ENCODE peak calls at places on chromosomes 13 and 19, in four cellular contexts. One of them, this sample, is unnamed.

GRCh38 chr19:12544401-12544876 is 6.8 kb downstream of the ZNF564 start:
- DNase-seq in CD4-positive, alpha-beta T cell: no peak
- DNase-seq in HFFc6: no peak
- DNase-seq in H1: no peak
- DNase-seq in this sample: no peak

GRCh38 chr13:26965058-26965380 is 204.4 kb upstream of the GPR12 start:
- DNase-seq in CD4-positive, alpha-beta T cell: no peak
- DNase-seq in HFFc6: no peak
- DNase-seq in H1: no peak
- DNase-seq in this sample: no peak

GRCh38 chr19:3543150-3544053 is 4.4 kb downstream of the TEKTIP1 start:
- DNase-seq in CD4-positive, alpha-beta T cell: no peak
- DNase-seq in HFFc6: no peak
- DNase-seq in H1: no peak
- DNase-seq in this sample: no peak

GRCh38 chr13:52084971-52085370 is 43.9 kb downstream of the NEK5 start:
- DNase-seq in CD4-positive, alpha-beta T cell: no peak
- DNase-seq in HFFc6: no peak
- DNase-seq in H1: no peak
- DNase-seq in this sample: no peak

GRCh38 chr19:11422163-11423068 is 3.3 kb upstream of the RGL3 start:
- DNase-seq in CD4-positive, alpha-beta T cell: peak; percentile 57
- DNase-seq in HFFc6: peak; percentile 13
- DNase-seq in H1: peak; percentile 88
- DNase-seq in this sample: no peak

GRCh38 chr13:100209857-100210580 is 121.1 kb downstream of the PCCA start:
- DNase-seq in CD4-positive, alpha-beta T cell: no peak
- DNase-seq in HFFc6: peak; percentile 65
- DNase-seq in H1: no peak
- DNase-seq in this sample: no peak

GRCh38 chr19:10286803-10287737 is at the start of gene ICAM4:
- DNase-seq in CD4-positive, alpha-beta T cell: no peak
- DNase-seq in HFFc6: no peak
- DNase-seq in H1: no peak
- DNase-seq in this sample: no peak

GRCh38 chr19:39196860-39197562 is at the start of gene NCCRP1:
- DNase-seq in CD4-positive, alpha-beta T cell: no peak
- DNase-seq in HFFc6: no peak
- DNase-seq in H1: no peak
- DNase-seq in this sample: no peak

GRCh38 chr13:39451301-39451700 is 151.7 kb downstream of the LHFPL6 start:
- DNase-seq in CD4-positive, alpha-beta T cell: no peak
- DNase-seq in HFFc6: no peak
- DNase-seq in H1: no peak
- DNase-seq in this sample: no peak

GRCh38 chr19:58229255-58229639 is 533 bp downstream of the ZNF544 start:
- DNase-seq in CD4-positive, alpha-beta T cell: no peak
- DNase-seq in HFFc6: peak; percentile 16
- DNase-seq in H1: no peak
- DNase-seq in this sample: no peak

GRCh38 chr13:113187905-113188595 is 20.4 kb downstream of the PCID2 start:
- DNase-seq in CD4-positive, alpha-beta T cell: no peak
- DNase-seq in HFFc6: no peak
- DNase-seq in H1: no peak
- DNase-seq in this sample: no peak

GRCh38 chr19:55678121-55678671 is 3.2 kb downstream of the EPN1 start:
- DNase-seq in CD4-positive, alpha-beta T cell: no peak
- DNase-seq in HFFc6: no peak
- DNase-seq in H1: no peak
- DNase-seq in this sample: no peak

GRCh38 chr19:27972291-27973040 is 1240.5 kb downstream of the UQCRFS1 start:
- DNase-seq in CD4-positive, alpha-beta T cell: no peak
- DNase-seq in HFFc6: peak; percentile 38
- DNase-seq in H1: no peak
- DNase-seq in this sample: no peak

GRCh38 chr13:60646600-60646999 is 249.6 kb downstream of the TDRD3 start:
- DNase-seq in CD4-positive, alpha-beta T cell: no peak
- DNase-seq in HFFc6: no peak
- DNase-seq in H1: no peak
- DNase-seq in this sample: no peak

GRCh38 chr19:15587663-15588062 is 27.4 kb upstream of the CYP4F8 start:
- DNase-seq in CD4-positive, alpha-beta T cell: no peak
- DNase-seq in HFFc6: no peak
- DNase-seq in H1: no peak
- DNase-seq in this sample: no peak

GRCh38 chr19:40341601-40342482 is 6.4 kb downstream of the C19orf47 start:
- DNase-seq in CD4-positive, alpha-beta T cell: no peak
- DNase-seq in HFFc6: no peak
- DNase-seq in H1: no peak
- DNase-seq in this sample: no peak

GRCh38 chr19:3565177-3565576 is 7.6 kb upstream of the HMG20B start:
- DNase-seq in CD4-positive, alpha-beta T cell: no peak
- DNase-seq in HFFc6: no peak
- DNase-seq in H1: no peak
- DNase-seq in this sample: no peak

GRCh38 chr19:30664358-30665058 is 292.3 kb downstream of the ZNF536 start:
- DNase-seq in CD4-positive, alpha-beta T cell: no peak
- DNase-seq in HFFc6: no peak
- DNase-seq in H1: no peak
- DNase-seq in this sample: no peak

GRCh38 chr19:52664461-52664860 is 26.3 kb upstream of the ZNF83 start:
- DNase-seq in CD4-positive, alpha-beta T cell: no peak
- DNase-seq in HFFc6: no peak
- DNase-seq in H1: no peak
- DNase-seq in this sample: no peak

GRCh38 chr13:46341112-46341711 is 45.8 kb downstream of the RUBCNL start:
- DNase-seq in CD4-positive, alpha-beta T cell: no peak
- DNase-seq in HFFc6: peak; percentile 50
- DNase-seq in H1: no peak
- DNase-seq in this sample: no peak

GRCh38 chr19:3670258-3670795 is 29.9 kb downstream of the PIP5K1C start:
- DNase-seq in CD4-positive, alpha-beta T cell: no peak
- DNase-seq in HFFc6: peak; percentile 95
- DNase-seq in H1: no peak
- DNase-seq in this sample: no peak

GRCh38 chr19:10346509-10346908 is 7.1 kb upstream of the ICAM3 start:
- DNase-seq in CD4-positive, alpha-beta T cell: no peak
- DNase-seq in HFFc6: peak; percentile 10
- DNase-seq in H1: no peak
- DNase-seq in this sample: no peak

GRCh38 chr13:102091231-102091630 is 310.6 kb downstream of the FGF14 start:
- DNase-seq in CD4-positive, alpha-beta T cell: no peak
- DNase-seq in HFFc6: no peak
- DNase-seq in H1: peak; percentile 73
- DNase-seq in this sample: no peak

GRCh38 chr19:13984875-13985741 is 21.0 kb downstream of the RFX1 start:
- DNase-seq in CD4-positive, alpha-beta T cell: no peak
- DNase-seq in HFFc6: no peak
- DNase-seq in H1: no peak
- DNase-seq in this sample: no peak

GRCh38 chr13:31627097-31627496 is 112.2 kb upstream of the RXFP2 start:
- DNase-seq in CD4-positive, alpha-beta T cell: no peak
- DNase-seq in HFFc6: peak; percentile 52
- DNase-seq in H1: no peak
- DNase-seq in this sample: no peak

GRCh38 chr19:3984908-3985642 is at the start of gene EEF2:
- DNase-seq in CD4-positive, alpha-beta T cell: peak; percentile 93
- DNase-seq in HFFc6: peak; percentile 86
- DNase-seq in H1: no peak
- DNase-seq in this sample: peak; percentile 98

GRCh38 chr19:45779231-45780145 is 2.8 kb downstream of the DMPK start:
- DNase-seq in CD4-positive, alpha-beta T cell: peak; percentile 77
- DNase-seq in HFFc6: no peak
- DNase-seq in H1: peak; percentile 77
- DNase-seq in this sample: no peak

GRCh38 chr13:79988573-79988972 is 352.4 kb downstream of the SPRY2 start:
- DNase-seq in CD4-positive, alpha-beta T cell: no peak
- DNase-seq in HFFc6: peak; percentile 94
- DNase-seq in H1: no peak
- DNase-seq in this sample: no peak

GRCh38 chr19:40533508-40533907 is 43.2 kb upstream of the SHKBP1 start:
- DNase-seq in CD4-positive, alpha-beta T cell: no peak
- DNase-seq in HFFc6: no peak
- DNase-seq in H1: no peak
- DNase-seq in this sample: no peak

GRCh38 chr13:85597790-85598500 is 201.3 kb downstream of the SLITRK6 start:
- DNase-seq in CD4-positive, alpha-beta T cell: no peak
- DNase-seq in HFFc6: no peak
- DNase-seq in H1: no peak
- DNase-seq in this sample: no peak

GRCh38 chr19:44003461-44004134 is 841 bp downstream of the ZNF230 start:
- DNase-seq in CD4-positive, alpha-beta T cell: no peak
- DNase-seq in HFFc6: no peak
- DNase-seq in H1: no peak
- DNase-seq in this sample: no peak

GRCh38 chr19:12331211-12331941 is 2.1 kb downstream of the ZNF563 start:
- DNase-seq in CD4-positive, alpha-beta T cell: no peak
- DNase-seq in HFFc6: no peak
- DNase-seq in H1: no peak
- DNase-seq in this sample: no peak

GRCh38 chr19:55679343-55680257 is 4.6 kb downstream of the EPN1 start:
- DNase-seq in CD4-positive, alpha-beta T cell: no peak
- DNase-seq in HFFc6: peak; percentile 38
- DNase-seq in H1: no peak
- DNase-seq in this sample: no peak

GRCh38 chr13:40897058-40897457 is 107.6 kb downstream of the SLC25A15 start:
- DNase-seq in CD4-positive, alpha-beta T cell: no peak
- DNase-seq in HFFc6: no peak
- DNase-seq in H1: no peak
- DNase-seq in this sample: no peak

GRCh38 chr13:69524459-69525155 is 583.0 kb upstream of the ATXN8OS start:
- DNase-seq in CD4-positive, alpha-beta T cell: no peak
- DNase-seq in HFFc6: no peak
- DNase-seq in H1: no peak
- DNase-seq in this sample: no peak

GRCh38 chr19:5038631-5039271 is 69.8 kb downstream of the KDM4B start:
- DNase-seq in CD4-positive, alpha-beta T cell: no peak
- DNase-seq in HFFc6: no peak
- DNase-seq in H1: no peak
- DNase-seq in this sample: no peak
- TF ChIP-seq CTCF in CD4-positive, alpha-beta T cell: no peak
- TF ChIP-seq CTCF in HFFc6: peak; percentile 75
- TF ChIP-seq CTCF in H1: peak; percentile 55
- TF ChIP-seq CTCF in this sample: peak; percentile 34

DNA sequence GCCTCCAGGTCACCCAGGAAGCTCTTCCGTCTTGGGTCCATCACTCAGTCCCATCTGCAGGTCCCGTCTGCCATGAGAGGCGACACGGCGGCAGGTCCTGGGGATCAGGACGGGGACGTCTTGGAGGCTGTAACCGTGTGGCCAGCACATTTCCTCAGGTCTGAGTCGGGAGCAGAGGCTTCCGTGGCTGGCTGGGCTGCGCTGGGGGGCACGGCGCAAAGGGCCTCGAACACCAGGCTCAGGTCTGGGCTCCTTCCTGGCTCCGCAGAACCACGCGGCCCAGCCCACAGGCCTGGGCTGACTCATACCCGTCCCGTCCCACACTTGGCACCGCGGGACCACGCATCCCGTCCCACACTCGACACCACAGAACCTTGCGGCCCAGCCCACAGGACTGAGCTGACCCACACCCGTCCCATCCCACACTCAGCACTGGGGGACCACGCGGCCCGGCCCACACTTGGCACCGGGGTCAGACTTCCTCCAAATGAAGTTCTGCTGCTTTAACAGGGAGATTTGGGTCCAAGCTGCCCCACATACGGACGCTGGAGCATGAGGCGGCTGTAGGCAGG is 30.2 kb downstream of the SBNO2 start:
- DNase-seq in CD4-positive, alpha-beta T cell: no peak
- DNase-seq in HFFc6: no peak
- DNase-seq in H1: no peak
- DNase-seq in this sample: no peak
- TF ChIP-seq CTCF in CD4-positive, alpha-beta T cell: no peak
- TF ChIP-seq CTCF in HFFc6: no peak
- TF ChIP-seq CTCF in H1: no peak
- TF ChIP-seq CTCF in this sample: no peak

DNA sequence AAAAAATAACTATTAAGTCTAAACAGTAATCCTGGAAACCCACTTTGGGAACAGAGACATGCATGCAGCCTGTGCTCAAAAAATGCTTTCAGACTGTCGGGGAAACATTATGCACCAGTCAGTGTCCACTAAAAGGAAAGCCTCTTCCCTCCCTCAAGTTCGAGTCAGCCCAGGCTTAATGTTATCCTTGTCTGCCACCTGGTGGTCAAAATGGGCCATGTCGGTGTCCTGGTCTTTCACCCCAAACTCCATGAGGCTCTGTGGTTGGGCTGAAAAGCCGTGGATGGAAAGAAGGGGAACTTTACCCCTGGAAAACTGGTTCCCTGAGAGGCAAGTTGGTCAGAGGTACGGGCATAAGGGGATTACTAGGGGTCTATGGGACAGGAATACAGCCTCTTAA is 88.4 kb upstream of the ZNF492 start:
- DNase-seq in CD4-positive, alpha-beta T cell: no peak
- DNase-seq in HFFc6: no peak
- DNase-seq in H1: no peak
- DNase-seq in this sample: peak; percentile 29
- TF ChIP-seq CTCF in CD4-positive, alpha-beta T cell: no peak
- TF ChIP-seq CTCF in HFFc6: peak; percentile 73
- TF ChIP-seq CTCF in H1: peak; percentile 49
- TF ChIP-seq CTCF in this sample: peak; percentile 26

DNA sequence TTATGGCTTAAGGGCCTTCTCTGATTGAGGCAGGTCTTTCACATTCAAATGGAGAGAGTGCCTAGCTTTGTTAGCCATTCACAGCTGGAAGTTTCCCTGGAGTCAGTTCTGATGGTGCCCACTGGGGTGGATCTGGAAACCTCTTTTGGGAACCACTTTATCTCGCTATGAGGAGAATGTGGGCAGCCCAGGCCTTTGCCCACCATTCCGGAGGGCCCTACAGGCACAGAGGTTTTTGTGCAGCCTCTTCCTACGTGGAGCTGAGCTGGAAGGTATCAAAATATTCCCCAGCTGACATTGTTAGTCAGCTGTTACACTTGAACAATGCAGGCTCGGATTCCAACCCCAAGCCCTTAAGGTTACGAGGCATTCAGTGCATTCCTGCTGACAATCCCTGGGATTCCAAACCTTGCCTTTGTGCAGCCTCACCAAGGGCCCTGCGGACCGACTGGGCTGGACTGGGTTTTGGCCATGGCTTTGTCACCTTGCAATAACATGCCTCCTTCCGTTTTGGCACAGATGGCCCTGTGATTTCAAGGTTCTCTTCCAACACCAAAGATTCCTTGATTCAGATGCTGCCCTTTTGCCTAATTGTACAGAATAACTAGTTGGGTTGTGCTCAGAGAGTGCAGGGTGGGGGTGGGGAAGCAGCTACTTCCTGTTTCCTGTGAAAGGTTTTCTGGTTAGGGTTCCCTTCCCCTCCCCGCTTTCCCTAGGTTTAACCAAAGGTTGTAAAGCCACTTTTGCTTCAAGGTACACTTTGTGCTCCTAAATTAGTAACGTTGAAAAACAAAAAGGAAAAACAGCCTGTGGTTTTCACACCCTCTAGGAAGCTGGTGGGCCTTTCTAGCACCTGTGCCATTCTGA is 27.1 kb downstream of the SAE1 start:
- DNase-seq in CD4-positive, alpha-beta T cell: peak; percentile 40
- DNase-seq in HFFc6: peak; percentile 71
- DNase-seq in H1: peak; percentile 66
- DNase-seq in this sample: no peak
- TF ChIP-seq CTCF in CD4-positive, alpha-beta T cell: no peak
- TF ChIP-seq CTCF in HFFc6: peak; percentile 18
- TF ChIP-seq CTCF in H1: no peak
- TF ChIP-seq CTCF in this sample: no peak

This sample was measured in D721Med.